ENCODE peak calls at places on chromosome 5, in six cellular contexts. U is colonic mucosa; S is pancreas; G is body of pancreas; H is NT2/D1; D is CD4-positive, CD25-positive, alpha-beta regulatory T cell. J is an unnamed sample.
A peak's percentile ranks its signal among the peaks of the same experiment; 100 is the strongest.

GRCh38 chr5:136015966-136016365 is 12.8 kb upstream of the TGFBI start:
- DNase-seq in U (no peak), S (no peak), D (no peak), H (no peak), G (no peak), J (no peak)

GRCh38 chr5:175842947-175843793 is 28.2 kb upstream of the CPLX2 start:
- DNase-seq in H (no peak), S (no peak), D (no peak), G (no peak), U (no peak), J (no peak)

GRCh38 chr5:181260720-181261319 is at the start of gene TRIM52:
- DNase-seq in U (peak; percentile 94), D (peak; percentile 87), S (peak; percentile 88), H (peak; percentile 63), G (peak; percentile 88), J (peak; percentile 93)

GRCh38 chr5:55994502-55994997 is at the start of gene IL6ST:
- DNase-seq in S (no peak), U (peak; percentile 69), D (peak; percentile 36), G (peak; percentile 71), H (peak; percentile 27), J (peak; percentile 69)

GRCh38 chr5:168679515-168679920 is 100.3 kb upstream of the PANK3 start:
- DNase-seq in D (peak; percentile 9), U (peak; percentile 81), S (peak; percentile 69), H (peak; percentile 82), G (peak; percentile 72), J (peak; percentile 78)

GRCh38 chr5:74798977-74799911 is 32.2 kb downstream of the NSA2 start:
- DNase-seq in U (no peak), D (no peak), G (no peak), H (no peak), S (no peak), J (no peak)

GRCh38 chr5:57509501-57510260 is 27.1 kb upstream of the ACTBL2 start:
- DNase-seq in G (no peak), D (no peak), H (no peak), U (no peak), S (no peak), J (no peak)

GRCh38 chr5:59124983-59125960 is 542.4 kb downstream of the RAB3C start:
- DNase-seq in G (no peak), H (no peak), S (no peak), D (no peak), U (no peak), J (peak; percentile 38)

GRCh38 chr5:92309336-92309991 is 926.3 kb upstream of the ARRDC3 start:
- DNase-seq in G (no peak), H (no peak), D (no peak), S (no peak), U (no peak), J (peak; percentile 2)

GRCh38 chr5:178740926-178741325 is 10.5 kb upstream of the ZNF354A start:
- DNase-seq in U (no peak), H (no peak), G (no peak), S (no peak), D (no peak), J (no peak)

GRCh38 chr5:141001854-141002666 is 35.8 kb downstream of the PCDHAC2 start:
- DNase-seq in H (peak; percentile 79), G (no peak), D (no peak), S (peak; percentile 8), U (peak; percentile 16), J (no peak)

GRCh38 chr5:18745591-18745987 is 1111.3 kb downstream of the TAF11L14 start:
- DNase-seq in D (no peak), G (no peak), H (no peak), S (no peak), U (no peak), J (peak; percentile 43)

GRCh38 chr5:150401376-150402201 is 11.1 kb downstream of the CD74 start:
- DNase-seq in S (no peak), H (no peak), U (no peak), D (no peak), G (no peak), J (no peak)

GRCh38 chr5:57725628-57726504 is 243.3 kb upstream of the ACTBL2 start:
- DNase-seq in G (no peak), D (no peak), U (no peak), S (no peak), H (no peak), J (no peak)

GRCh38 chr5:59198832-59199231 is 616.0 kb downstream of the RAB3C start:
- DNase-seq in H (no peak), G (no peak), U (no peak), S (no peak), D (no peak), J (no peak)

GRCh38 chr5:62354028-62354874 is 48.2 kb downstream of the KIF2A start:
- DNase-seq in H (no peak), U (no peak), D (no peak), G (no peak), S (no peak), J (peak; percentile 75)

GRCh38 chr5:169970911-169971436 is 9.3 kb downstream of the INSYN2B start:
- DNase-seq in D (no peak), S (no peak), U (no peak), G (no peak), H (no peak), J (no peak)

GRCh38 chr5:69329905-69330489 is 2.6 kb downstream of the CCDC125 start:
- DNase-seq in D (no peak), S (no peak), H (no peak), U (no peak), G (no peak), J (no peak)

GRCh38 chr5:150525781-150526180 is 17.9 kb downstream of the NDST1 start:
- DNase-seq in H (no peak), G (no peak), D (no peak), U (no peak), S (no peak), J (no peak)

GRCh38 chr5:176533894-176534611 is 3.1 kb downstream of the RNF44 start:
- DNase-seq in H (no peak), G (peak; percentile 72), D (no peak), U (peak; percentile 69), S (peak; percentile 78), J (peak; percentile 78)

GRCh38 chr5:51544386-51544785 is 161.1 kb downstream of the ISL1 start:
- DNase-seq in S (no peak), H (no peak), G (no peak), D (no peak), U (no peak), J (no peak)

GRCh38 chr5:167305591-167306213 is 985.7 kb upstream of the WWC1 start:
- DNase-seq in D (no peak), S (no peak), H (peak; percentile 66), G (no peak), U (no peak), J (no peak)

GRCh38 chr5:179716286-179716685 is 16.3 kb upstream of the MAML1 start:
- DNase-seq in S (no peak), D (no peak), H (no peak), G (no peak), U (no peak), J (peak; percentile 66)

GRCh38 chr5:170070556-170071412 is 34.9 kb upstream of the FOXI1 start:
- DNase-seq in S (peak; percentile 9), D (no peak), G (peak; percentile 20), U (peak; percentile 23), H (peak; percentile 40), J (peak; percentile 5)

GRCh38 chr5:101675510-101675909 is 620.6 kb downstream of the SLCO4C1 start:
- DNase-seq in S (no peak), H (no peak), D (no peak), U (no peak), G (no peak), J (peak; percentile 45)

GRCh38 chr5:6525910-6526309 is 77.3 kb downstream of the UBE2QL1 start:
- DNase-seq in H (peak; percentile 9), G (peak; percentile 52), S (peak; percentile 47), U (no peak), D (no peak), J (peak; percentile 12)

GRCh38 chr5:52786937-52787599 is 648 bp upstream of the ITGA1 start:
- DNase-seq in D (no peak), U (peak; percentile 71), G (peak; percentile 55), S (peak; percentile 56), H (no peak), J (peak; percentile 84)

GRCh38 chr5:151189151-151189550 is 31.6 kb upstream of the ANXA6 start:
- DNase-seq in U (no peak), D (no peak), G (no peak), H (no peak), S (no peak), J (no peak)

GRCh38 chr5:83401122-83401620 is 70.4 kb upstream of the VCAN start:
- DNase-seq in D (no peak), U (no peak), S (no peak), G (no peak), H (no peak), J (no peak)

GRCh38 chr5:148739524-148739923 is 85.2 kb upstream of the HTR4 start:
- DNase-seq in S (no peak), H (no peak), G (no peak), D (no peak), U (no peak), J (no peak)

GRCh38 chr5:136025900-136026299 is 2.9 kb upstream of the TGFBI start:
- DNase-seq in H (no peak), D (no peak), U (no peak), S (no peak), G (no peak), J (no peak)

GRCh38 chr5:3394046-3394597 is 201.5 kb upstream of the IRX1 start:
- DNase-seq in S (no peak), G (no peak), U (no peak), H (no peak), D (no peak), J (no peak)

GRCh38 chr5:14810282-14810681 is 61.3 kb downstream of the ANKH start:
- DNase-seq in U (no peak), D (no peak), H (no peak), S (no peak), G (no peak), J (no peak)
- H3K4me3 ChIP-seq in U (no peak overlapping the region), D (peak overlapping the region; percentile 76), H (no peak overlapping the region), S (no peak overlapping the region), G (no peak overlapping the region), J (no peak overlapping the region)

GRCh38 chr5:78213799-78214198 is 80.7 kb downstream of the AP3B1 start:
- DNase-seq in U (no peak), H (no peak), D (no peak), G (no peak), S (no peak), J (no peak)
- H3K4me1 ChIP-seq in U (no peaks in the 10 kb centered on the region), H (no peaks in the 10 kb centered on the region), D (no peaks in the 10 kb centered on the region), G (no peaks in the 10 kb centered on the region), S (no peaks in the 10 kb centered on the region), J (no peaks in the 10 kb centered on the region)

GRCh38 chr5:878125-878524 is 14.5 kb downstream of the BRD9 start:
- DNase-seq in S (no peak), G (no peak), D (no peak), U (no peak), H (no peak), J (no peak)
- H3K36me3 ChIP-seq in S (peaks cover 38% of the 10 kb centered on the region), G (peaks cover 31% of the 10 kb centered on the region), D (peaks cover 68% of the 10 kb centered on the region), U (peaks cover 7% of the 10 kb centered on the region), H (peaks cover 75% of the 10 kb centered on the region), J (peaks cover 23% of the 10 kb centered on the region)

GRCh38 chr5:67194169-67194568 is 2.4 kb downstream of the CD180 start:
- DNase-seq in D (no peak), S (no peak), H (no peak), U (no peak), G (no peak), J (no peak)
- H3K4me3 ChIP-seq in D (no peak overlapping the region), S (no peak overlapping the region), H (no peak overlapping the region), U (no peak overlapping the region), G (no peak overlapping the region), J (no peak overlapping the region)

J was measured in small intestine.